ENCODE peak calls at places on chromosome 20, in ten cellular contexts. B is Panc1; T is NCI-H1105 treated with DMSO at 0.1 percent for 48 hours; H is H9; C is foreskin melanocyte; S is BE2C; F is GM19239; M is activated CD8-positive, alpha-beta memory T cell treated with anti-CD3 and anti-CD28 coated beads for 4 hours; U is ELF-1; I is CD4-positive, alpha-beta memory T cell. R is an unnamed sample.

GRCh38 chr20:51417745-51418529 is 124.6 kb downstream of the NFATC2 start:
- DNase-seq in B (no peak), T (no peak), H (no peak), C (peak), S (no peak), F (no peak), M (no peak), U (no peak), I (peak), R (no peak)

GRCh38 chr20:13554076-13554475 is 84.7 kb downstream of the TASP1 start:
- DNase-seq in B (no peak), T (no peak), H (no peak), C (no peak), S (no peak), F (no peak), M (no peak), U (no peak), I (no peak), R (no peak)

GRCh38 chr20:62832212-62832922 is 15.5 kb downstream of the COL9A3 start:
- DNase-seq in B (no peak), T (no peak), H (peak), C (no peak), S (peak), F (peak), M (no peak), U (peak), I (no peak), R (peak)

GRCh38 chr20:61871913-61872312 is 193.8 kb downstream of the TAF4 start:
- DNase-seq in B (no peak), T (no peak), H (no peak), C (no peak), S (no peak), F (no peak), M (no peak), U (no peak), I (no peak), R (no peak)

GRCh38 chr20:59153832-59154231 is 9.8 kb upstream of the ZNF831 start:
- DNase-seq in B (no peak), T (no peak), H (no peak), C (no peak), S (no peak), F (no peak), M (no peak), U (no peak), I (no peak), R (no peak)

GRCh38 chr20:58439974-58440767 is 51.1 kb downstream of the VAPB start:
- DNase-seq in B (no peak), T (no peak), H (no peak), C (peak), S (no peak), F (no peak), M (no peak), U (no peak), I (no peak), R (no peak)

GRCh38 chr20:50333856-50334255 is 143.2 kb downstream of the CEBPB start:
- DNase-seq in B (no peak), T (no peak), H (no peak), C (no peak), S (no peak), F (no peak), M (no peak), U (no peak), I (no peak), R (no peak)

GRCh38 chr20:63372971-63373885 is 12.1 kb upstream of the CHRNA4 start:
- DNase-seq in B (no peak), T (no peak), H (no peak), C (no peak), S (no peak), F (no peak), M (no peak), U (no peak), I (no peak), R (peak)

GRCh38 chr20:44032583-44033138 is 118.0 kb downstream of the TOX2 start:
- DNase-seq in B (no peak), T (no peak), H (no peak), C (no peak), S (no peak), F (no peak), M (no peak), U (no peak), I (no peak), R (no peak)

GRCh38 chr20:58471161-58471834 is 43.9 kb downstream of the APCDD1L start:
- DNase-seq in B (no peak), T (no peak), H (no peak), C (no peak), S (peak), F (no peak), M (no peak), U (no peak), I (no peak), R (no peak)

GRCh38 chr20:2468581-2469407 is 1.8 kb downstream of the SNRPB start:
- DNase-seq in B (no peak), T (no peak), H (no peak), C (no peak), S (no peak), F (no peak), M (no peak), U (no peak), I (no peak), R (no peak)

GRCh38 chr20:50663095-50663821 is 28.1 kb downstream of the RIPOR3 start:
- DNase-seq in B (no peak), T (peak), H (peak), C (no peak), S (no peak), F (no peak), M (no peak), U (peak), I (no peak), R (no peak)

GRCh38 chr20:34626978-34627377 is 49.9 kb downstream of the PIGU start:
- DNase-seq in B (no peak), T (no peak), H (no peak), C (no peak), S (no peak), F (no peak), M (no peak), U (no peak), I (no peak), R (no peak)

GRCh38 chr20:8862092-8862491 is 206.8 kb upstream of the PLCB4 start:
- DNase-seq in B (no peak), T (no peak), H (no peak), C (no peak), S (no peak), F (no peak), M (no peak), U (no peak), I (no peak), R (no peak)

GRCh38 chr20:49619113-49620048 is 51.4 kb upstream of the PTGIS start:
- DNase-seq in B (no peak), T (no peak), H (no peak), C (no peak), S (no peak), F (no peak), M (no peak), U (no peak), I (no peak), R (no peak)

GRCh38 chr20:19211661-19212523 is 550 bp upstream of the SLC24A3 start:
- DNase-seq in B (no peak), T (peak), H (peak), C (no peak), S (no peak), F (no peak), M (no peak), U (peak), I (no peak), R (peak)

GRCh38 chr20:36243726-36244125 is 7.4 kb downstream of the AAR2 start:
- DNase-seq in B (no peak), T (no peak), H (no peak), C (no peak), S (no peak), F (no peak), M (no peak), U (no peak), I (no peak), R (no peak)